ENCODE peak calls at places on chromosomes 16 and 17, in nine cellular contexts. One of them, this sample, is unnamed.

GRCh38 chr16:22007509-22008214 is at the start of gene MOSMO:
- DNase-seq in NCI-H1436 treated with DMSO at 0.1 percent for 48 hours: no peak
- DNase-seq in smooth muscle cell of the brain vasculature: no peak
- DNase-seq in activated T-helper 1 cell treated with anti-CD3 and anti-CD28 coated beads, Interleukin-2, amount 50 U/mL, for 16 hours: peak
- DNase-seq in skeletal muscle cell: no peak
- DNase-seq in ureter: peak
- DNase-seq in left cardiac atrium: peak
- DNase-seq in effector CD4-positive, alpha-beta T cell: peak
- DNase-seq in AG09309: no peak
- DNase-seq in this sample: peak

GRCh38 chr16:87133112-87133850 is 183.9 kb downstream of the C16orf95 start:
- DNase-seq in NCI-H1436 treated with DMSO at 0.1 percent for 48 hours: no peak
- DNase-seq in smooth muscle cell of the brain vasculature: no peak
- DNase-seq in activated T-helper 1 cell treated with anti-CD3 and anti-CD28 coated beads, Interleukin-2, amount 50 U/mL, for 16 hours: no peak
- DNase-seq in skeletal muscle cell: no peak
- DNase-seq in ureter: no peak
- DNase-seq in left cardiac atrium: no peak
- DNase-seq in effector CD4-positive, alpha-beta T cell: no peak
- DNase-seq in AG09309: no peak
- DNase-seq in this sample: no peak

GRCh38 chr17:30363715-30364202 is 15.0 kb upstream of the CPD start:
- DNase-seq in NCI-H1436 treated with DMSO at 0.1 percent for 48 hours: no peak
- DNase-seq in smooth muscle cell of the brain vasculature: no peak
- DNase-seq in activated T-helper 1 cell treated with anti-CD3 and anti-CD28 coated beads, Interleukin-2, amount 50 U/mL, for 16 hours: peak
- DNase-seq in skeletal muscle cell: peak
- DNase-seq in ureter: peak
- DNase-seq in left cardiac atrium: no peak
- DNase-seq in effector CD4-positive, alpha-beta T cell: peak
- DNase-seq in AG09309: peak
- DNase-seq in this sample: peak

GRCh38 chr17:40718904-40719303 is 15.4 kb upstream of the KRT24 start:
- DNase-seq in NCI-H1436 treated with DMSO at 0.1 percent for 48 hours: no peak
- DNase-seq in smooth muscle cell of the brain vasculature: no peak
- DNase-seq in activated T-helper 1 cell treated with anti-CD3 and anti-CD28 coated beads, Interleukin-2, amount 50 U/mL, for 16 hours: no peak
- DNase-seq in skeletal muscle cell: no peak
- DNase-seq in ureter: no peak
- DNase-seq in left cardiac atrium: no peak
- DNase-seq in effector CD4-positive, alpha-beta T cell: no peak
- DNase-seq in AG09309: no peak
- DNase-seq in this sample: no peak

GRCh38 chr16:21263640-21264211 is 14.4 kb downstream of the CRYM start:
- DNase-seq in NCI-H1436 treated with DMSO at 0.1 percent for 48 hours: no peak
- DNase-seq in smooth muscle cell of the brain vasculature: no peak
- DNase-seq in activated T-helper 1 cell treated with anti-CD3 and anti-CD28 coated beads, Interleukin-2, amount 50 U/mL, for 16 hours: no peak
- DNase-seq in skeletal muscle cell: no peak
- DNase-seq in ureter: no peak
- DNase-seq in left cardiac atrium: no peak
- DNase-seq in effector CD4-positive, alpha-beta T cell: no peak
- DNase-seq in AG09309: peak
- DNase-seq in this sample: peak

GRCh38 chr17:29619251-29619650 is 3.5 kb downstream of the CORO6 start:
- DNase-seq in NCI-H1436 treated with DMSO at 0.1 percent for 48 hours: no peak
- DNase-seq in smooth muscle cell of the brain vasculature: no peak
- DNase-seq in activated T-helper 1 cell treated with anti-CD3 and anti-CD28 coated beads, Interleukin-2, amount 50 U/mL, for 16 hours: no peak
- DNase-seq in skeletal muscle cell: no peak
- DNase-seq in ureter: no peak
- DNase-seq in left cardiac atrium: peak
- DNase-seq in effector CD4-positive, alpha-beta T cell: no peak
- DNase-seq in AG09309: no peak
- DNase-seq in this sample: peak

GRCh38 chr16:69482410-69482951 is 58.1 kb downstream of the CYB5B start:
- DNase-seq in NCI-H1436 treated with DMSO at 0.1 percent for 48 hours: no peak
- DNase-seq in smooth muscle cell of the brain vasculature: peak
- DNase-seq in activated T-helper 1 cell treated with anti-CD3 and anti-CD28 coated beads, Interleukin-2, amount 50 U/mL, for 16 hours: no peak
- DNase-seq in skeletal muscle cell: peak
- DNase-seq in ureter: peak
- DNase-seq in left cardiac atrium: peak
- DNase-seq in effector CD4-positive, alpha-beta T cell: no peak
- DNase-seq in AG09309: peak
- DNase-seq in this sample: peak

GRCh38 chr16:12081048-12081404 is 104.5 kb downstream of the SNX29 start:
- DNase-seq in NCI-H1436 treated with DMSO at 0.1 percent for 48 hours: no peak
- DNase-seq in smooth muscle cell of the brain vasculature: no peak
- DNase-seq in activated T-helper 1 cell treated with anti-CD3 and anti-CD28 coated beads, Interleukin-2, amount 50 U/mL, for 16 hours: peak
- DNase-seq in skeletal muscle cell: no peak
- DNase-seq in ureter: peak
- DNase-seq in left cardiac atrium: no peak
- DNase-seq in effector CD4-positive, alpha-beta T cell: no peak
- DNase-seq in AG09309: no peak
- DNase-seq in this sample: no peak

GRCh38 chr17:41421116-41421515 is 3.3 kb downstream of the KRT37 start:
- DNase-seq in NCI-H1436 treated with DMSO at 0.1 percent for 48 hours: no peak
- DNase-seq in smooth muscle cell of the brain vasculature: no peak
- DNase-seq in activated T-helper 1 cell treated with anti-CD3 and anti-CD28 coated beads, Interleukin-2, amount 50 U/mL, for 16 hours: no peak
- DNase-seq in skeletal muscle cell: peak
- DNase-seq in ureter: peak
- DNase-seq in left cardiac atrium: no peak
- DNase-seq in effector CD4-positive, alpha-beta T cell: no peak
- DNase-seq in AG09309: no peak
- DNase-seq in this sample: peak

GRCh38 chr16:28923652-28924398 is 1.2 kb downstream of the RABEP2 start:
- DNase-seq in NCI-H1436 treated with DMSO at 0.1 percent for 48 hours: no peak
- DNase-seq in smooth muscle cell of the brain vasculature: no peak
- DNase-seq in activated T-helper 1 cell treated with anti-CD3 and anti-CD28 coated beads, Interleukin-2, amount 50 U/mL, for 16 hours: no peak
- DNase-seq in skeletal muscle cell: no peak
- DNase-seq in ureter: no peak
- DNase-seq in left cardiac atrium: no peak
- DNase-seq in effector CD4-positive, alpha-beta T cell: no peak
- DNase-seq in AG09309: no peak
- DNase-seq in this sample: no peak

GRCh38 chr16:3131755-3132377 is 3.0 kb upstream of the ZNF213 start:
- DNase-seq in NCI-H1436 treated with DMSO at 0.1 percent for 48 hours: no peak
- DNase-seq in smooth muscle cell of the brain vasculature: no peak
- DNase-seq in activated T-helper 1 cell treated with anti-CD3 and anti-CD28 coated beads, Interleukin-2, amount 50 U/mL, for 16 hours: no peak
- DNase-seq in skeletal muscle cell: no peak
- DNase-seq in ureter: no peak
- DNase-seq in left cardiac atrium: no peak
- DNase-seq in effector CD4-positive, alpha-beta T cell: no peak
- DNase-seq in AG09309: no peak
- DNase-seq in this sample: peak

GRCh38 chr17:80499536-80499935 is 23.1 kb upstream of the NPTX1 start:
- DNase-seq in NCI-H1436 treated with DMSO at 0.1 percent for 48 hours: no peak
- DNase-seq in smooth muscle cell of the brain vasculature: no peak
- DNase-seq in activated T-helper 1 cell treated with anti-CD3 and anti-CD28 coated beads, Interleukin-2, amount 50 U/mL, for 16 hours: no peak
- DNase-seq in skeletal muscle cell: no peak
- DNase-seq in ureter: no peak
- DNase-seq in left cardiac atrium: no peak
- DNase-seq in effector CD4-positive, alpha-beta T cell: no peak
- DNase-seq in AG09309: no peak
- DNase-seq in this sample: no peak

GRCh38 chr17:43766413-43767052 is 7.9 kb upstream of the SOST start:
- DNase-seq in NCI-H1436 treated with DMSO at 0.1 percent for 48 hours: no peak
- DNase-seq in smooth muscle cell of the brain vasculature: peak
- DNase-seq in activated T-helper 1 cell treated with anti-CD3 and anti-CD28 coated beads, Interleukin-2, amount 50 U/mL, for 16 hours: peak
- DNase-seq in skeletal muscle cell: no peak
- DNase-seq in ureter: no peak
- DNase-seq in left cardiac atrium: peak
- DNase-seq in effector CD4-positive, alpha-beta T cell: peak
- DNase-seq in AG09309: no peak
- DNase-seq in this sample: peak

GRCh38 chr17:77958716-77959215 is 263 bp downstream of the TNRC6C start:
- DNase-seq in NCI-H1436 treated with DMSO at 0.1 percent for 48 hours: no peak
- DNase-seq in smooth muscle cell of the brain vasculature: no peak
- DNase-seq in activated T-helper 1 cell treated with anti-CD3 and anti-CD28 coated beads, Interleukin-2, amount 50 U/mL, for 16 hours: no peak
- DNase-seq in skeletal muscle cell: no peak
- DNase-seq in ureter: no peak
- DNase-seq in left cardiac atrium: no peak
- DNase-seq in effector CD4-positive, alpha-beta T cell: no peak
- DNase-seq in AG09309: no peak
- DNase-seq in this sample: no peak

GRCh38 chr16:49704586-49705155 is 151.2 kb downstream of the ZNF423 start:
- DNase-seq in NCI-H1436 treated with DMSO at 0.1 percent for 48 hours: no peak
- DNase-seq in smooth muscle cell of the brain vasculature: no peak
- DNase-seq in activated T-helper 1 cell treated with anti-CD3 and anti-CD28 coated beads, Interleukin-2, amount 50 U/mL, for 16 hours: no peak
- DNase-seq in skeletal muscle cell: no peak
- DNase-seq in ureter: no peak
- DNase-seq in left cardiac atrium: no peak
- DNase-seq in effector CD4-positive, alpha-beta T cell: no peak
- DNase-seq in AG09309: no peak
- DNase-seq in this sample: no peak

GRCh38 chr17:61467416-61468262 is 15.4 kb downstream of the TBX4 start:
- DNase-seq in NCI-H1436 treated with DMSO at 0.1 percent for 48 hours: no peak
- DNase-seq in smooth muscle cell of the brain vasculature: no peak
- DNase-seq in activated T-helper 1 cell treated with anti-CD3 and anti-CD28 coated beads, Interleukin-2, amount 50 U/mL, for 16 hours: no peak
- DNase-seq in skeletal muscle cell: no peak
- DNase-seq in ureter: no peak
- DNase-seq in left cardiac atrium: no peak
- DNase-seq in effector CD4-positive, alpha-beta T cell: no peak
- DNase-seq in AG09309: no peak
- DNase-seq in this sample: peak

GRCh38 chr17:34436607-34437006 is 73.6 kb upstream of the CCL1 start:
- DNase-seq in NCI-H1436 treated with DMSO at 0.1 percent for 48 hours: no peak
- DNase-seq in smooth muscle cell of the brain vasculature: no peak
- DNase-seq in activated T-helper 1 cell treated with anti-CD3 and anti-CD28 coated beads, Interleukin-2, amount 50 U/mL, for 16 hours: no peak
- DNase-seq in skeletal muscle cell: no peak
- DNase-seq in ureter: no peak
- DNase-seq in left cardiac atrium: no peak
- DNase-seq in effector CD4-positive, alpha-beta T cell: no peak
- DNase-seq in AG09309: no peak
- DNase-seq in this sample: no peak

GRCh38 chr17:70610161-70610560 is 440.8 kb downstream of the KCNJ2 start:
- DNase-seq in NCI-H1436 treated with DMSO at 0.1 percent for 48 hours: no peak
- DNase-seq in smooth muscle cell of the brain vasculature: no peak
- DNase-seq in activated T-helper 1 cell treated with anti-CD3 and anti-CD28 coated beads, Interleukin-2, amount 50 U/mL, for 16 hours: no peak
- DNase-seq in skeletal muscle cell: no peak
- DNase-seq in ureter: no peak
- DNase-seq in left cardiac atrium: no peak
- DNase-seq in effector CD4-positive, alpha-beta T cell: no peak
- DNase-seq in AG09309: no peak
- DNase-seq in this sample: no peak

GRCh38 chr17:61457226-61457983 is 5.2 kb downstream of the TBX4 start:
- DNase-seq in NCI-H1436 treated with DMSO at 0.1 percent for 48 hours: no peak
- DNase-seq in smooth muscle cell of the brain vasculature: no peak
- DNase-seq in activated T-helper 1 cell treated with anti-CD3 and anti-CD28 coated beads, Interleukin-2, amount 50 U/mL, for 16 hours: no peak
- DNase-seq in skeletal muscle cell: no peak
- DNase-seq in ureter: peak
- DNase-seq in left cardiac atrium: no peak
- DNase-seq in effector CD4-positive, alpha-beta T cell: no peak
- DNase-seq in AG09309: no peak
- DNase-seq in this sample: no peak

GRCh38 chr16:79390481-79391051 is 210.0 kb downstream of the MAF start:
- DNase-seq in NCI-H1436 treated with DMSO at 0.1 percent for 48 hours: no peak
- DNase-seq in smooth muscle cell of the brain vasculature: no peak
- DNase-seq in activated T-helper 1 cell treated with anti-CD3 and anti-CD28 coated beads, Interleukin-2, amount 50 U/mL, for 16 hours: no peak
- DNase-seq in skeletal muscle cell: no peak
- DNase-seq in ureter: no peak
- DNase-seq in left cardiac atrium: no peak
- DNase-seq in effector CD4-positive, alpha-beta T cell: no peak
- DNase-seq in AG09309: no peak
- DNase-seq in this sample: no peak

GRCh38 chr17:57788710-57789109 is 43.6 kb upstream of the CCDC182 start:
- DNase-seq in NCI-H1436 treated with DMSO at 0.1 percent for 48 hours: no peak
- DNase-seq in smooth muscle cell of the brain vasculature: no peak
- DNase-seq in activated T-helper 1 cell treated with anti-CD3 and anti-CD28 coated beads, Interleukin-2, amount 50 U/mL, for 16 hours: no peak
- DNase-seq in skeletal muscle cell: no peak
- DNase-seq in ureter: no peak
- DNase-seq in left cardiac atrium: no peak
- DNase-seq in effector CD4-positive, alpha-beta T cell: no peak
- DNase-seq in AG09309: no peak
- DNase-seq in this sample: no peak

GRCh38 chr16:88781140-88782077 is 3.6 kb downstream of the PIEZO1 start:
- DNase-seq in NCI-H1436 treated with DMSO at 0.1 percent for 48 hours: no peak
- DNase-seq in smooth muscle cell of the brain vasculature: no peak
- DNase-seq in activated T-helper 1 cell treated with anti-CD3 and anti-CD28 coated beads, Interleukin-2, amount 50 U/mL, for 16 hours: peak
- DNase-seq in skeletal muscle cell: no peak
- DNase-seq in ureter: no peak
- DNase-seq in left cardiac atrium: peak
- DNase-seq in effector CD4-positive, alpha-beta T cell: peak
- DNase-seq in AG09309: no peak
- DNase-seq in this sample: no peak

This sample was measured in IMR-90.